ENCODE peak calls at places on chromosome 19, in five cellular contexts. One of them, this sample, is unnamed.

GRCh38 chr19:632228-633067 is 889 bp downstream of the POLRMT start:
- DNase-seq in transverse colon: peak
- DNase-seq in H1: no peak
- DNase-seq in testis: peak
- DNase-seq in Peyer's patch: peak
- DNase-seq in this sample: no peak

GRCh38 chr19:7833225-7834156 is 3.5 kb downstream of the EVI5L start:
- DNase-seq in transverse colon: peak
- DNase-seq in H1: no peak
- DNase-seq in testis: peak
- DNase-seq in Peyer's patch: peak
- DNase-seq in this sample: peak

GRCh38 chr19:28873301-28873700 is 339.6 kb downstream of the UQCRFS1 start:
- DNase-seq in transverse colon: no peak
- DNase-seq in H1: no peak
- DNase-seq in testis: no peak
- DNase-seq in Peyer's patch: no peak
- DNase-seq in this sample: no peak

GRCh38 chr19:32422435-32422834 is 16.9 kb downstream of the DPY19L3 start:
- DNase-seq in transverse colon: no peak
- DNase-seq in H1: no peak
- DNase-seq in testis: no peak
- DNase-seq in Peyer's patch: no peak
- DNase-seq in this sample: no peak

GRCh38 chr19:51572908-51573307 is 1.8 kb downstream of the ZNF175 start:
- DNase-seq in transverse colon: no peak
- DNase-seq in H1: no peak
- DNase-seq in testis: no peak
- DNase-seq in Peyer's patch: no peak
- DNase-seq in this sample: no peak

GRCh38 chr19:51366999-51367564 is 894 bp upstream of the ETFB start:
- DNase-seq in transverse colon: peak
- DNase-seq in H1: no peak
- DNase-seq in testis: peak
- DNase-seq in Peyer's patch: no peak
- DNase-seq in this sample: peak

GRCh38 chr19:50465986-50466771 is 10.1 kb upstream of the EMC10 start:
- DNase-seq in transverse colon: peak
- DNase-seq in H1: no peak
- DNase-seq in testis: no peak
- DNase-seq in Peyer's patch: peak
- DNase-seq in this sample: peak

GRCh38 chr19:39588066-39588465 is 14.3 kb upstream of the LGALS13 start:
- DNase-seq in transverse colon: no peak
- DNase-seq in H1: no peak
- DNase-seq in testis: no peak
- DNase-seq in Peyer's patch: no peak
- DNase-seq in this sample: no peak

GRCh38 chr19:37537391-37537947 is 30.7 kb downstream of the ZNF793 start:
- DNase-seq in transverse colon: no peak
- DNase-seq in H1: no peak
- DNase-seq in testis: no peak
- DNase-seq in Peyer's patch: no peak
- DNase-seq in this sample: no peak

GRCh38 chr19:39681416-39681815 is 22.9 kb upstream of the LGALS14 start:
- DNase-seq in transverse colon: no peak
- DNase-seq in H1: no peak
- DNase-seq in testis: no peak
- DNase-seq in Peyer's patch: no peak
- DNase-seq in this sample: no peak

GRCh38 chr19:30558793-30559192 is 186.6 kb downstream of the ZNF536 start:
- DNase-seq in transverse colon: no peak
- DNase-seq in H1: no peak
- DNase-seq in testis: no peak
- DNase-seq in Peyer's patch: no peak
- DNase-seq in this sample: no peak

GRCh38 chr19:47310819-47311218 is 1.2 kb downstream of the C5AR1 start:
- DNase-seq in transverse colon: no peak
- DNase-seq in H1: no peak
- DNase-seq in testis: peak
- DNase-seq in Peyer's patch: no peak
- DNase-seq in this sample: peak

GRCh38 chr19:49801966-49802661 is 11.0 kb downstream of the FUZ start:
- DNase-seq in transverse colon: peak
- DNase-seq in H1: no peak
- DNase-seq in testis: peak
- DNase-seq in Peyer's patch: peak
- DNase-seq in this sample: peak

GRCh38 chr19:33210266-33210940 is 15.2 kb downstream of the SLC7A10 start:
- DNase-seq in transverse colon: no peak
- DNase-seq in H1: no peak
- DNase-seq in testis: no peak
- DNase-seq in Peyer's patch: no peak
- DNase-seq in this sample: no peak

GRCh38 chr19:42540071-42540553 is 11.8 kb upstream of the CEACAM1 start:
- DNase-seq in transverse colon: no peak
- DNase-seq in H1: no peak
- DNase-seq in testis: no peak
- DNase-seq in Peyer's patch: no peak
- DNase-seq in this sample: peak

GRCh38 chr19:6731822-6732221 is 5.6 kb downstream of the GPR108 start:
- DNase-seq in transverse colon: no peak
- DNase-seq in H1: no peak
- DNase-seq in testis: no peak
- DNase-seq in Peyer's patch: no peak
- DNase-seq in this sample: no peak

GRCh38 chr19:16544468-16545231 is 2.4 kb upstream of the CHERP start:
- DNase-seq in transverse colon: no peak
- DNase-seq in H1: no peak
- DNase-seq in testis: no peak
- DNase-seq in Peyer's patch: no peak
- DNase-seq in this sample: no peak

GRCh38 chr19:16541526-16542044 is 652 bp downstream of the CHERP start:
- DNase-seq in transverse colon: no peak
- DNase-seq in H1: no peak
- DNase-seq in testis: no peak
- DNase-seq in Peyer's patch: no peak
- DNase-seq in this sample: no peak

GRCh38 chr19:16542045-16542893 is at the start of gene CHERP:
- DNase-seq in transverse colon: peak
- DNase-seq in H1: peak
- DNase-seq in testis: peak
- DNase-seq in Peyer's patch: peak
- DNase-seq in this sample: peak

GRCh38 chr19:16542894-16543498 is 759 bp upstream of the CHERP start:
- DNase-seq in transverse colon: no peak
- DNase-seq in H1: no peak
- DNase-seq in testis: no peak
- DNase-seq in Peyer's patch: no peak
- DNase-seq in this sample: no peak

DNA sequence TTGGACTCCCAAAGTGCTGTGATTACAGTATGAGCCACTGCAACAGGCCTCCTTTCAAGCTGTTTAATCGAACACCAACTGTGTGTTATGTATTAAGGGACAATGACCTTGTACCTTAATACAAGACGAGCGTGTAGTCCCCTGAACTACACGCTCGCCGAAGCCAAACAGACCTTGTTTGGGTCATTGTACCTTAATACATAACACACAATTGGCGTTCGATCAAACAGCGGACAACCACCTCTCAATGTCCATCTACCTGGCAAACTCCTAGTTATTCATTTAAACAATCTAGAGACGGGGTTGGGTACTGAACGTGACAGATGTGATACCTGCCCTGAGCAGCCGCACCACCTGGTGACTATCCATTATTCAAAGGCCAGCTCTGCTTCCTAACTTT is 1.3 kb downstream of the CHERP start:
- DNase-seq in transverse colon: no peak
- DNase-seq in H1: no peak
- DNase-seq in testis: no peak
- DNase-seq in Peyer's patch: no peak
- DNase-seq in this sample: no peak
- H3K27ac ChIP-seq in transverse colon: peak
- H3K27ac ChIP-seq in H1: no peak
- H3K27ac ChIP-seq in testis: no peak
- H3K27ac ChIP-seq in Peyer's patch: no peak
- H3K27ac ChIP-seq in this sample: peak

DNA sequence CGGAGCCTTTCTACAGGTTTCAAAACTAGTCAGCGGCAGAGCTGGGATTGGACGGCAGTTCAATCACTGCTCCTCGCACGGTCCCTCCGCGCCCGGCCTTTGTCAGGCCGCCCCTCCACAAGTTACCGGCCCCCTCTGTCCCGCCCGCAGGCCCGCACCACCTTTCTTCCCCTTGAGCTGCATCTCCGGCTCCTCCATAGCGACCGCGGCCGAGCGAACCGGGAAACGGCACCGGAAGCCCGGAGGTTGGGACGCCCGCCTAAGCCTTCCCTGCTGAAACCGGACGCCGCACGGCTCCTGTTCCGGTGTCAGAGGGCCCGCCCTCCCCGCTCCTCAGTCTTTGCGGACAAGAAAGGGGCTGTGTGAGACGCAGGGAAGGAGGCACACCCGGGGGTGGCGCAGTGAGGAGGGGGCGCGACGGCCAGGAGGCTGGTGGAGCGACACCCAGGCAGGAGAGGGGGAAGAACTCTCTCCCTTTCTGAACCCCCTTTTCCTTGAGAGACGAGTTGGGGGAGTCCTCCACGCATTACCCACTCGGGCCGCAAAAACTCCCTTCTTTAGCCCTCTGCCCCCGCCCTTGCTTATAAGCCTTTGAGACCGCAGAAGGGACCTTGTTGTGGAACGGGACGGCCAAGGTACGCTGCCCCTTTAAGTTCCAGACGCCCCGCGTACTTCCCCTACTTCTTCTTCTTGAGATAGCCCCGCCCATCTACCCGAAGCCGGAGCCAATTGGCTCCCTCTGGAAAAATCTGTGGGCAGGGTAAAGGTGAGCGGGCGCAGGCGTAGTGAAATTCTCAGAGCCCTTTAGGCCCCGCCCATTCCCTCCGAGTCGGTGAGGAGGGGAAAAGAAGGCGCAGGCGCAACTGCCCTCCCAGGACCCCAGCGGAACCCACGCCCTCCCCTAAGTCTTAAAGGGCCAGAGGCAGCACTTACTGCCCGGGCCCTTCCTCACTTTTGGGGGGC is at the start of the genes BORCS8 and RFXANK:
- DNase-seq in transverse colon: peak
- DNase-seq in H1: peak
- DNase-seq in testis: peak
- DNase-seq in Peyer's patch: peak
- DNase-seq in this sample: peak
- TF ChIP-seq POLR2A in transverse colon: peak
- TF ChIP-seq POLR2A in H1: no peak
- TF ChIP-seq POLR2A in testis: no peak
- TF ChIP-seq POLR2A in Peyer's patch: peak
- TF ChIP-seq POLR2A in this sample: no peak

DNA sequence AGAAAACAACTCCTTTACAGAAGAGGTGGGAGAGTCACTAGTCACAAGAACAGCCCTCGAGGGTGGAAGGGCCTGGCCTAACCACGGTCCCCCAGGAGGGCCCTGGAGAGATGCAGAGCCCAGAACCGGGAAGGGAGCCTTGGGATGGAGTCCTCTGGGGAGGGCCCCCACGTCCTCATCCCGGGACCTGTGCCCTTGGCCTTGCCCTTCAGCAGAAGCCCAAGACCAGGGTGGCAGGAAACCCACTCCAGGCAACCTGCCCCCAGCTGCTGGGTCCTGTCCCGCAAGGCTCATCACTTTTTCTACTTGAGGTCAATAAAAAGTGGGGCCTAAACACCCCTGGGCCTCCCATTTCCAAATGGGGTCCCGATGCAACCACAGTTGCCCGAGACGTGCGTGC is 2.3 kb upstream of the ATP8B3 start:
- DNase-seq in transverse colon: no peak
- DNase-seq in H1: no peak
- DNase-seq in testis: no peak
- DNase-seq in Peyer's patch: no peak
- DNase-seq in this sample: no peak
- H3K27ac ChIP-seq in transverse colon: no peak
- H3K27ac ChIP-seq in H1: no peak
- H3K27ac ChIP-seq in testis: no peak
- H3K27ac ChIP-seq in Peyer's patch: no peak
- H3K27ac ChIP-seq in this sample: no peak

DNA sequence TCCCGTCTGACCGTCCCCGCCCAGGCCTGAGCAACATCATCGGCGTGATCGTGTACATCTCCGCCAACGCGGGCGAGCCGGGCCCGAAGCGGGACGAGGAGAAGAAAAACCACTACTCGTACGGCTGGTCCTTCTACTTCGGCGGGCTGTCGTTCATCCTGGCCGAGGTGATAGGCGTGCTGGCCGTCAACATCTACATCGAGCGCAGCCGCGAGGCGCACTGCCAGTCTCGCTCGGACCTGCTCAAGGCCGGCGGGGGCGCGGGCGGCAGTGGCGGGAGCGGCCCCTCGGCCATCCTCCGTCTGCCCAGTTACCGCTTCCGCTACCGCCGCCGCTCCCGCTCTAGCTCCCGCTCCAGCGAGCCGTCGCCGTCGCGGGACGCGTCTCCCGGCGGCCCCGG is 9.4 kb upstream of the CACNG6 start:
- DNase-seq in transverse colon: no peak
- DNase-seq in H1: no peak
- DNase-seq in testis: no peak
- DNase-seq in Peyer's patch: no peak
- DNase-seq in this sample: no peak
- TF ChIP-seq POLR2A in transverse colon: no peak
- TF ChIP-seq POLR2A in H1: no peak
- TF ChIP-seq POLR2A in testis: no peak
- TF ChIP-seq POLR2A in Peyer's patch: no peak
- TF ChIP-seq POLR2A in this sample: no peak

GRCh38 chr19:23055501-23055900 is 52.5 kb upstream of the ZNF728 start:
- DNase-seq in transverse colon: no peak
- DNase-seq in H1: no peak
- DNase-seq in testis: no peak
- DNase-seq in Peyer's patch: no peak
- DNase-seq in this sample: no peak
- H3K27ac ChIP-seq in transverse colon: no peak
- H3K27ac ChIP-seq in H1: no peak
- H3K27ac ChIP-seq in testis: no peak
- H3K27ac ChIP-seq in Peyer's patch: no peak
- H3K27ac ChIP-seq in this sample: no peak

DNA sequence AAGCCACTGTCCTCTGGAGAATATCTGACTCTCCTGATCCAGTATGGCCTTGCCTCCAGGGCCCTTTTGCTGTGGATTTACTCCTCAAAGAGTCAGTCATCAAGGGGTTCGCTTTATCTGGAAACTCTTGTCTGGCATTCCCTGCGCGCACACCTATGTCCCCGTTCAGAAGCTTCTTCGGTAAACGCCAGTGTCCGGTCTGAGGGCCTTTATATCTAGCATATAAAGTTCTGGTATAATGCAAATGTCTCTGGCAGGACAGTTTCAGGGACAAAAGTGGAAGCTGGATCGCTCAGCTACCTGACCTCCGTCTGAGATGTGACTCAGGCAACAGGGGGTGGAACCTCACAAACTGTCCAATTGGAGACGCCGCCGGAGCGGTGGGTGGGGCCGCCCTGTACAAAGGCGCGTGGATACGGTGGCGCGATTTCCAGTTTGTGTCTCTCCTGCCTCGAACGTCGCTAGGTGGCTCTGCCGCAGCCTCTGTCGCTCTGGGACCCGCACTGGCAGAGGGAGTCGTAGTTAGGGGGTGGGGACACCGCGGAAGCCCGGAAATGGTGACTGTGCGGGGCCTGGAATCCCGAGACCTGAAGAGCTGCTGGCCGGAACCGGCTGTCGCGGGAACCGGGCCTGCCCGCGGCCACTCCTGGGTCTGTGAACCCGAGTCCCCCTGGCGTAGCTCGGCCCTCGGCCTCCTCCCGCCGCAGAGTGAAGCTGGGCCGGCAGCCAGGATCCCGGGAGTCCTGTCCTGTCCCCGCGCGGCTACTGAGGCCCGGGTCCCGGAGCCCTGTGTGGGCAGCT is 10.6 kb upstream of the ZNF709 start:
- DNase-seq in transverse colon: peak
- DNase-seq in H1: peak
- DNase-seq in testis: peak
- DNase-seq in Peyer's patch: peak
- DNase-seq in this sample: peak
- TF ChIP-seq POLR2A in transverse colon: peak
- TF ChIP-seq POLR2A in H1: peak
- TF ChIP-seq POLR2A in testis: no peak
- TF ChIP-seq POLR2A in Peyer's patch: peak
- TF ChIP-seq POLR2A in this sample: no peak